ENCODE peak calls at places on chromosomes 6 and 20, in four cellular contexts. One of them, this sample, is unnamed.

GRCh38 chr6:136031982-136032381 is 180.5 kb downstream of the PDE7B start:
- DNase-seq in SK-N-SH: peak
- DNase-seq in K562: peak
- DNase-seq in GM12878: no peak
- DNase-seq in this sample: peak

GRCh38 chr20:5822569-5822968 is 72.4 kb downstream of the SHLD1 start:
- DNase-seq in GM12878: no peak
- DNase-seq in K562: no peak
- DNase-seq in SK-N-SH: no peak
- DNase-seq in this sample: no peak

GRCh38 chr6:11535801-11536230 is 1.7 kb upstream of the TMEM170B start:
- DNase-seq in SK-N-SH: no peak
- DNase-seq in GM12878: no peak
- DNase-seq in K562: no peak
- DNase-seq in this sample: peak

GRCh38 chr20:20525756-20526155 is 157.9 kb downstream of the INSM1 start:
- DNase-seq in GM12878: no peak
- DNase-seq in SK-N-SH: no peak
- DNase-seq in K562: no peak
- DNase-seq in this sample: no peak

GRCh38 chr6:155045561-155046404 is 50.7 kb downstream of the TIAM2 start:
- DNase-seq in K562: no peak
- DNase-seq in GM12878: no peak
- DNase-seq in SK-N-SH: no peak
- DNase-seq in this sample: no peak

GRCh38 chr6:13952101-13952500 is 27.3 kb downstream of the RNF182 start:
- DNase-seq in GM12878: no peak
- DNase-seq in SK-N-SH: no peak
- DNase-seq in K562: no peak
- DNase-seq in this sample: no peak

GRCh38 chr20:47345214-47345613 is 11.3 kb downstream of the ZMYND8 start:
- DNase-seq in GM12878: no peak
- DNase-seq in SK-N-SH: no peak
- DNase-seq in K562: no peak
- DNase-seq in this sample: no peak

GRCh38 chr6:5135783-5136376 is 50.7 kb downstream of the PPP1R3G start:
- DNase-seq in K562: peak
- DNase-seq in GM12878: no peak
- DNase-seq in SK-N-SH: peak
- DNase-seq in this sample: no peak

GRCh38 chr6:157592566-157592965 is 211.6 kb downstream of the ZDHHC14 start:
- DNase-seq in GM12878: no peak
- DNase-seq in SK-N-SH: no peak
- DNase-seq in K562: peak
- DNase-seq in this sample: no peak

GRCh38 chr6:44301782-44302564 is 11.2 kb downstream of the AARS2 start:
- DNase-seq in K562: no peak
- DNase-seq in GM12878: no peak
- DNase-seq in SK-N-SH: no peak
- DNase-seq in this sample: no peak

GRCh38 chr20:5973172-5973571 is 22.7 kb downstream of the MCM8 start:
- DNase-seq in GM12878: no peak
- DNase-seq in SK-N-SH: no peak
- DNase-seq in K562: no peak
- DNase-seq in this sample: peak

GRCh38 chr6:166691199-166691598 is 64.1 kb upstream of the RPS6KA2 start:
- DNase-seq in K562: no peak
- DNase-seq in GM12878: no peak
- DNase-seq in SK-N-SH: no peak
- DNase-seq in this sample: peak

GRCh38 chr20:32013326-32013725 is 3.1 kb downstream of the CCM2L start:
- DNase-seq in K562: no peak
- DNase-seq in GM12878: no peak
- DNase-seq in SK-N-SH: no peak
- DNase-seq in this sample: no peak

GRCh38 chr6:41781302-41781711 is 725 bp downstream of the PRICKLE4 start:
- DNase-seq in SK-N-SH: no peak
- DNase-seq in K562: no peak
- DNase-seq in GM12878: no peak
- DNase-seq in this sample: no peak

GRCh38 chr6:135568366-135568765 is 70.8 kb upstream of the AHI1 start:
- DNase-seq in K562: no peak
- DNase-seq in GM12878: peak
- DNase-seq in SK-N-SH: peak
- DNase-seq in this sample: peak

GRCh38 chr20:37011147-37011546 is 59.6 kb upstream of the SAMHD1 start:
- DNase-seq in K562: no peak
- DNase-seq in GM12878: no peak
- DNase-seq in SK-N-SH: no peak
- DNase-seq in this sample: no peak

GRCh38 chr20:37007898-37008649 is 56.6 kb upstream of the SAMHD1 start:
- DNase-seq in K562: no peak
- DNase-seq in SK-N-SH: peak
- DNase-seq in GM12878: no peak
- DNase-seq in this sample: peak
- TF ChIP-seq MXI1 in K562: no peak
- TF ChIP-seq MXI1 in SK-N-SH: no peak
- TF ChIP-seq MXI1 in GM12878: no peak
- TF ChIP-seq MXI1 in this sample: no peak

GRCh38 chr20:60632420-60633262 is 619.4 kb upstream of the CDH4 start:
- DNase-seq in K562: no peak
- DNase-seq in GM12878: no peak
- DNase-seq in SK-N-SH: no peak
- DNase-seq in this sample: no peak
- TF ChIP-seq MXI1 in K562: no peak
- TF ChIP-seq MXI1 in GM12878: no peak
- TF ChIP-seq MXI1 in SK-N-SH: no peak
- TF ChIP-seq MXI1 in this sample: no peak

GRCh38 chr20:54076259-54076658 is 5.9 kb upstream of the BCAS1 start:
- DNase-seq in SK-N-SH: no peak
- DNase-seq in K562: no peak
- DNase-seq in GM12878: no peak
- DNase-seq in this sample: no peak
- TF ChIP-seq MXI1 in SK-N-SH: no peak
- TF ChIP-seq MXI1 in K562: no peak
- TF ChIP-seq MXI1 in GM12878: no peak
- TF ChIP-seq MXI1 in this sample: no peak

GRCh38 chr20:57714409-57715267 is 4.8 kb upstream of the PMEPA1 start:
- DNase-seq in SK-N-SH: no peak
- DNase-seq in K562: no peak
- DNase-seq in GM12878: no peak
- DNase-seq in this sample: peak

GRCh38 chr20:57716893-57717292 is 7.1 kb upstream of the PMEPA1 start:
- DNase-seq in GM12878: no peak
- DNase-seq in SK-N-SH: no peak
- DNase-seq in K562: no peak
- DNase-seq in this sample: no peak

GRCh38 chr20:57715268-57715904 is 5.6 kb upstream of the PMEPA1 start:
- DNase-seq in K562: no peak
- DNase-seq in GM12878: no peak
- DNase-seq in SK-N-SH: no peak
- DNase-seq in this sample: no peak

GRCh38 chr20:57717797-57718196 is 8.0 kb upstream of the PMEPA1 start:
- DNase-seq in GM12878: no peak
- DNase-seq in SK-N-SH: no peak
- DNase-seq in K562: no peak
- DNase-seq in this sample: no peak

DNA sequence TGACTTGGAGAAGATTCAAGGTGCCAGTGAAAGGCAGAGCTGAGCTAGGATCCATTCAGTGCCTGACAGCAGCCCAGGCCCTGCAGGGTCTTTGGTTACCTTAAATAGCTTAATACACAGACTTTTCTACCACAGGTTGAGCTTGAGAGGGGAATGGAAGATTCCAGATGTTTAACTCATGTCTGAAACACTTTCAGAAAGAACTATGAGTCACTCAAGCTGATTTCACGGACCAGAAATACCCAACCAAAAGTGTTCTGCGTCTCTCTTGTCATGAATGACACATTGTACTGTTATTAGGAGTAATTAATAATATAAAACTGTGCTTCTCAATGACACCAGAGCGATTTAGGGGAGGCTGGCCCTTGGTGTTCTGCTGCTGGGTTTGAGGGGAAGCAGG is 6.4 kb upstream of the PMEPA1 start:
- DNase-seq in GM12878: no peak
- DNase-seq in SK-N-SH: no peak
- DNase-seq in K562: no peak
- DNase-seq in this sample: peak
- TF ChIP-seq MXI1 in GM12878: no peak
- TF ChIP-seq MXI1 in SK-N-SH: no peak
- TF ChIP-seq MXI1 in K562: no peak
- TF ChIP-seq MXI1 in this sample: no peak

GRCh38 chr6:24931752-24932691 is 3.7 kb downstream of the RIPOR2 start:
- DNase-seq in K562: no peak
- DNase-seq in SK-N-SH: no peak
- DNase-seq in GM12878: peak
- DNase-seq in this sample: peak

GRCh38 chr6:24933266-24933665 is 2.5 kb downstream of the RIPOR2 start:
- DNase-seq in GM12878: no peak
- DNase-seq in SK-N-SH: no peak
- DNase-seq in K562: no peak
- DNase-seq in this sample: no peak

GRCh38 chr6:24933868-24934401 is 1.8 kb downstream of the RIPOR2 start:
- DNase-seq in K562: peak
- DNase-seq in SK-N-SH: peak
- DNase-seq in GM12878: no peak
- DNase-seq in this sample: no peak

GRCh38 chr6:24931296-24931695 is 4.5 kb downstream of the RIPOR2 start:
- DNase-seq in K562: no peak
- DNase-seq in SK-N-SH: no peak
- DNase-seq in GM12878: no peak
- DNase-seq in this sample: peak

GRCh38 chr6:24932832-24933231 is 2.9 kb downstream of the RIPOR2 start:
- DNase-seq in K562: no peak
- DNase-seq in SK-N-SH: no peak
- DNase-seq in GM12878: no peak
- DNase-seq in this sample: no peak
- TF ChIP-seq MXI1 in K562: no peak
- TF ChIP-seq MXI1 in SK-N-SH: no peak
- TF ChIP-seq MXI1 in GM12878: no peak
- TF ChIP-seq MXI1 in this sample: no peak

GRCh38 chr6:33014841-33015634 is 5.6 kb upstream of the HLA-DOA start:
- DNase-seq in GM12878: peak
- DNase-seq in K562: peak
- DNase-seq in SK-N-SH: peak
- DNase-seq in this sample: peak
- TF ChIP-seq MXI1 in GM12878: peak
- TF ChIP-seq MXI1 in K562: no peak
- TF ChIP-seq MXI1 in SK-N-SH: no peak
- TF ChIP-seq MXI1 in this sample: no peak

This sample was measured in IMR-90.